ENCODE peak calls at places on chromosomes 7 and 10, in four cellular contexts. R is tibial nerve, K is cardiac muscle cell, N is right lobe of liver. B is an unnamed sample.

GRCh38 chr7:143048827-143049226 is 3.3 kb upstream of the OR6V1 start:
- DNase-seq in R (no peak), K (no peak), N (no peak), B (no peak)

GRCh38 chr10:75281980-75282379 is 46.2 kb upstream of the COMTD1 start:
- DNase-seq in R (no peak), K (no peak), N (no peak), B (no peak)

GRCh38 chr7:70497793-70498192 is 634.2 kb upstream of the GALNT17 start:
- DNase-seq in R (no peak), K (no peak), N (no peak), B (no peak)

GRCh38 chr7:15737586-15737985 is 51.1 kb upstream of the MEOX2 start:
- DNase-seq in R (no peak), K (no peak), N (no peak), B (no peak)

GRCh38 chr7:111919164-111919563 is 287.0 kb downstream of the DOCK4 start:
- DNase-seq in R (no peak), K (no peak), N (no peak), B (no peak)

GRCh38 chr10:27242951-27243551 is 2.5 kb upstream of the ACBD5 start:
- DNase-seq in R (no peak), K (peak; percentile 41), N (peak; percentile 56), B (no peak)

GRCh38 chr7:516216-516605 is 3.4 kb downstream of the PDGFA start:
- DNase-seq in R (no peak), K (no peak), N (no peak), B (no peak)

GRCh38 chr7:5711419-5711818 is 70.0 kb downstream of the RNF216 start:
- DNase-seq in R (no peak), K (no peak), N (no peak), B (no peak)

GRCh38 chr10:95430231-95430951 is 130.8 kb downstream of the SORBS1 start:
- DNase-seq in R (no peak), K (peak; percentile 77), N (no peak), B (no peak)

GRCh38 chr10:45375716-45376231 is 1.8 kb downstream of the ALOX5 start:
- DNase-seq in R (no peak), K (no peak), N (no peak), B (no peak)

GRCh38 chr7:122902751-122903495 is 16.7 kb upstream of the CADPS2 start:
- DNase-seq in R (no peak), K (no peak), N (no peak), B (no peak)

GRCh38 chr7:32257632-32258031 is 187.4 kb upstream of the PDE1C start:
- DNase-seq in R (no peak), K (no peak), N (no peak), B (no peak)

GRCh38 chr10:79104264-79104954 is 35.6 kb downstream of the ZMIZ1 start:
- DNase-seq in R (peak; percentile 57), K (no peak), N (peak; percentile 84), B (no peak)

GRCh38 chr10:14173706-14174594 is 156.8 kb downstream of the FRMD4A start:
- DNase-seq in R (no peak), K (peak; percentile 44), N (no peak), B (no peak)

GRCh38 chr10:5958680-5959079 is 18.7 kb downstream of the IL15RA start:
- DNase-seq in R (no peak), K (no peak), N (no peak), B (no peak)

GRCh38 chr10:84269773-84270172 is 24.9 kb downstream of the RGR start:
- DNase-seq in R (no peak), K (no peak), N (no peak), B (no peak)

GRCh38 chr7:32680259-32681173 is 185.2 kb downstream of the AVL9 start:
- DNase-seq in R (no peak), K (no peak), N (no peak), B (peak; percentile 61)

GRCh38 chr10:112059220-112059619 is 124.3 kb downstream of the GPAM start:
- DNase-seq in R (no peak), K (no peak), N (no peak), B (no peak)

GRCh38 chr7:105267244-105267643 is 121.5 kb downstream of the SRPK2 start:
- DNase-seq in R (no peak), K (no peak), N (no peak), B (no peak)

GRCh38 chr7:14197280-14197679 is 207.8 kb upstream of the ETV1 start:
- DNase-seq in R (no peak), K (peak; percentile 50), N (no peak), B (no peak)

GRCh38 chr7:79185605-79186004 is 267.9 kb downstream of the MAGI2 start:
- DNase-seq in R (no peak), K (no peak), N (no peak), B (no peak)

GRCh38 chr7:112970771-112971170 is 115.9 kb downstream of the GPR85 start:
- DNase-seq in R (no peak), K (no peak), N (no peak), B (no peak)

GRCh38 chr10:113552014-113552413 is 839 bp upstream of the HABP2 start:
- DNase-seq in R (no peak), K (no peak), N (peak; percentile 83), B (peak; percentile 65)

GRCh38 chr10:57849726-57850357 is 417.9 kb downstream of the IPMK start:
- DNase-seq in R (no peak), K (no peak), N (no peak), B (no peak)

GRCh38 chr7:41045556-41046123 is 657.2 kb downstream of the INHBA start:
- DNase-seq in R (no peak), K (no peak), N (peak; percentile 72), B (no peak)

GRCh38 chr7:5324961-5325360 is 42.2 kb downstream of the SLC29A4 start:
- DNase-seq in R (no peak), K (no peak), N (no peak), B (no peak)

GRCh38 chr10:119337796-119338432 is 130.5 kb downstream of the GRK5 start:
- DNase-seq in R (no peak), K (no peak), N (no peak), B (no peak)

GRCh38 chr10:32253300-32253699 is 93.7 kb downstream of the EPC1 start:
- DNase-seq in R (no peak), K (no peak), N (no peak), B (no peak)

DNA sequence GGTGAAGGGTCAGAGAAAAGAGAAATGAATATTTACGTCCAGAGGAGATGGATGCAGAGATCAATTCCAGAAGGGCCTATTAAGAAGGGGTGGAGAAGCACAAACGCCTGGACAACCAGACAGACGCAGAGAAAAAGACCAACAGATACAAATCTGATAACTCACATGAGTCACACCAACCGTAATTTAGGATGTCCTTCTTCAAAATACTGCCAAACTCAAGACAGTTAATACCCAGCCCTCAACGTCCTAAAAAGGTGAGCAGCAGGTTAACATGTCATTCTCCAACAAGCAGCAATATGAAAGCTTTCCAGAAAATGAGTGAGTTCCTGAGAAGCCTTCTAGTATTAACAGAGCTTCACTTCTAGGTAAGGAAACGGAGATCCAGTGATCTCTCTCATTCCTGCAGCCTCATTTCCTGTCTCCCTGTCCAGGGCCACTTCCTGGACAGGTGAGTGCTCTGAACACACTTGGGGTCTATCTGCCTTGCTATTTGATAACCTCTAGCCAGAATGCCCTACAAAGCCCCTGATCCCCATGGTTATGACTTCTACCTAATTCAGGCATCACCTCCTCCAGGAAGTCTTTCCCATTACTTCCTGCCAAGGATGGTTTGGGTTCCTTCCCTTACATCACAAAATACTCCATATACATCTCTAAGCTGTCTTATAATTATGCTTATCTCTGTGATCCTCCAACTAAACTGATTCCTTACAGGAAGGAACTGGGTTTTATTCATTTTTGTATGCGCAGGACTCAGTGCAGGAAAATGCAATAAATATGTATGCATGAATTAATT is 41.6 kb downstream of the PIP4K2A start:
- DNase-seq in R (no peak), K (no peak), N (no peak), B (no peak)
- H3K4me1 ChIP-seq in R (peaks cover 8% of the 10 kb centered on the region), K (no peaks in the 10 kb centered on the region), N (no peaks in the 10 kb centered on the region), B (peaks cover 9% of the 10 kb centered on the region)

DNA sequence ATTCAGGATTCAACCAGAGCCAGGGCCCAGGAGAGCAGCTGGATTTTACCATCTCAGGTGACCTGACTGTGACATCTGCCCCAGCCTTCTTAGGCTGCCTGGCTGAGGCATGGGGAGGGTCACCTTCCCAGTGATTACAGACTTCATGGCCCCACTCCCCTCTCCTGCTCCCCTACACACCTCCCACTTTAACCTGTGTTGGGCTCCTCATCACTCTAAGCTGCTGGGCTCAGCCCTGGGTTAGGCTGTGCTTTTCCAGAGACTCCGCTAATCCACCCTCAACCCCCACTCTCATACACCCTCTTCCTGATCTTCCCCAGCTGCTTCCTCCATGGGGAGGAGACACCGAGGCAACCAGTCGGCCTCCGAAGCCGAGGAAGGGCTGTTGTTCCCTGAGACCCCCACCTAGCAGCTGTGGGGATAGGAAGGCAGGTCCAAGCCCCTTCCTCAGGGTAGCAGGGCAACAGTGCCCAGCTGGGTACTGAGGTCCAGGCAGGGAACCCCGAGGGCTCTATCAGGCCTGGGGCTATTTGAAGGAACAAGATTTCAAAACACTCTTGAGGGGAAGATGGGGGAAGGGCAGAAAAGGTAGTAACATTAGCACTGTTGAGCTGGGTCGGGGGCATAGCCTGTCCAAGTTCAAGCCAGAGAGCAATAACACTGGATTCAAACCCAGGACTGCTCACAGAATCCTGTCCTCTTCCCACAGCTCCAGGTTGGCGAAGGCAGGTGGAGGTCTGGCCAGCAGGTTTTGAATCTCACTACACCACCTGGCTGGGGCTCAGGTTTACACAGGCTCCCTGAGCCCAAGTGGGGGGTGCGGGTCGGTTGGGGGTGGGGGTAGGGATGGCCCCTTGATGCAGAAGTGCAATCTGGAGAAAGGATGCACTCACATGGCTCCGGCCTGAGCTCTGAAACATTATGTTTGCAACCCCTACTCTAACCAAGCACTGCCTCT is 1.8 kb downstream of the IMPDH1 start:
- DNase-seq in R (no peak), K (no peak), N (no peak), B (no peak)
- H3K4me1 ChIP-seq in R (peaks cover 40% of the 10 kb centered on the region), K (no peaks in the 10 kb centered on the region), N (no peaks in the 10 kb centered on the region), B (peaks cover 9% of the 10 kb centered on the region)

DNA sequence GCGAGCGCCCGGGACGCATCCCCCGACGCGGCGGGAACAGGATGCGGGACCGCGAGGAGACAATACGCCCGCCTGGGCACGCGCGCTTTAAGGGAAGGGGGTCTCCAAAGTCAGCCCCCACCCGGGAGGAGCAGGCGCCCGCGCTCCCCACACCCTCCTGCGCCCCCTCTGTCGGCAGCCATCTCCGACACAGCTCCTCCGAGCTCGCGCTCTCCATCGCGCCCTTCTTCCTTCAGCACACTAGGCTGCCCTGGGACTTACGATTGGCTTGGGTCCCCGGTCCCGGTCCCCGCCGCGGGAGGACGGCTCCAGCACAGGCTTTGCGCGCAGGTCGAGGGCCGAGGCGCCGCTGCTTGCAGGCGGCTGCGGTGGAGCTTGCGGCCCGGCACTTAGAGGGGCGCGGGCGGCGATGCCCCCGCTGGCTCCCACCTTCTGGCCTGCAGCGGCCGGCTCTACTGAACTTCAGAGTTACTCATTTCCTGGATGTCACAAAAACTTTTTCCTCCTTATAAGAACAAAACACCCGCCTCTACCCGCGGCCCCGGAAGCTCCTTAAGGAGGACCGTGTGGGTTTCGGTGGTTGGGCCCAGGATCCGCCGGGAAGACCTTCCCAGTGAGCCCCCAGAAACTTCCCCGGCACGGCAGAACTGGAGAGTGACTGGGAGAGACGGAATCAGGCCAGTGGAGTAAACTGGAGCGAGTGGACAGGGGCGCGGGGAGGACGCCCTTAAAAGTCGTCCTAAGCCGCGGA is at the start of gene ITPRIP:
- DNase-seq in R (peak; percentile 71), K (peak; percentile 78), N (peak; percentile 77), B (no peak)
- H3K4me1 ChIP-seq in R (peaks cover 28% of the 10 kb centered on the region), K (peaks cover 44% of the 10 kb centered on the region), N (no peaks in the 10 kb centered on the region), B (peaks cover 21% of the 10 kb centered on the region)

DNA sequence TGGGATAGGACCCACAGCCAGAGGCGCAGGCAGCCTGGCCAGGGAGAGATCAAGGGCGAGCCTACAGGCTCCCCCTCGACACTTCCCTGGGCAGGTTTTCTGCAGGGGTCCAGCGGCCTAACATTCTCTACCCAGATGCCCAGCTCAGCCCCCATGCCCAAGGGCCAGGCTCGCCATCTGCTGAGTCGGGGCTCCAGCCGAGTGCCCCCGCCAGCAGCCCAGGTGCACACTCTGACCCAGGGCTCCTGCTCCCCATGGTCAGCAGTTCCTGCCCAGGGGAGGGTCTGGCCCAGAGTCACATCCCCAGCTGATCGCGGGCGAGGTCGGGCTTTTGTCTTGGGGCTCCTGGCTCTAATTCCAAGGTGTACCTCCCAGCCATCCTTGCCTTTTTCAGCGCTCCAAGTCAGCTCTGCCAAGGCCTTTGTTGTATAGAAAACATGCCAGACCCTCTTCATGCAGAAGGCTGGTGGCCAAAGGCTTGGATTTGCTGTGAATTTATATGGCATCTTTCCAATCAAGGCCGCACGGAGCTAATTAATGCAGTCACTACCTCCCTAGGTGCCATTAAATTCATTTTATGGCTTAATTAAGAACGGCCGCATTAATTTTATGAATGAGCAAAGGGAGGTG is 120.7 kb downstream of the LRRC18 start:
- DNase-seq in R (no peak), K (no peak), N (no peak), B (no peak)
- H3K4me1 ChIP-seq in R (no peaks in the 10 kb centered on the region), K (no peaks in the 10 kb centered on the region), N (no peaks in the 10 kb centered on the region), B (no peaks in the 10 kb centered on the region)

B was measured in RWPE2.